ENCODE peak calls at places on chromosomes 2 and 18, in nine cellular contexts. I is foreskin fibroblast; W is IMR-90; N is OCI-LY7; C is right lobe of liver; S is mammary epithelial cell; Q is fibroblast of pulmonary artery; H is CD8-positive, alpha-beta T cell; V is astrocyte of the spinal cord. J is an unnamed sample.

GRCh38 chr2:130814931-130815680 is 21.6 kb upstream of the ARHGEF4 start:
- DNase-seq in I (no peak), W (no peak), N (no peak), C (no peak), S (no peak), Q (no peak), H (no peak), V (no peak), J (no peak)

GRCh38 chr18:36412778-36413177 is 115.3 kb downstream of the FHOD3 start:
- DNase-seq in I (peak), W (no peak), N (no peak), C (no peak), S (no peak), Q (peak), H (no peak), V (peak), J (no peak)

GRCh38 chr2:20291106-20291564 is 59.5 kb downstream of the PUM2 start:
- DNase-seq in I (peak), W (peak), N (peak), C (no peak), S (peak), Q (peak), H (no peak), V (peak), J (peak)

GRCh38 chr2:38268691-38269309 is 108.3 kb downstream of the ATL2 start:
- DNase-seq in I (peak), W (peak), N (no peak), C (no peak), S (peak), Q (no peak), H (no peak), V (peak), J (no peak)

GRCh38 chr2:121748202-121748601 is 7.2 kb upstream of the TSN start:
- DNase-seq in I (peak), W (peak), N (peak), C (no peak), S (peak), Q (peak), H (no peak), V (peak), J (no peak)

GRCh38 chr18:21391074-21391673 is 149.1 kb downstream of the GREB1L start:
- DNase-seq in I (peak), W (peak), N (no peak), C (no peak), S (peak), Q (peak), H (no peak), V (peak), J (no peak)

GRCh38 chr18:43661570-43661969 is 384.3 kb upstream of the SYT4 start:
- DNase-seq in I (peak), W (peak), N (peak), C (no peak), S (peak), Q (peak), H (no peak), V (peak), J (no peak)

GRCh38 chr2:133840761-133841160 is 272.5 kb upstream of the NCKAP5 start:
- DNase-seq in I (no peak), W (no peak), N (no peak), C (no peak), S (no peak), Q (no peak), H (no peak), V (no peak), J (no peak)

GRCh38 chr2:236321430-236321829 is 57.2 kb upstream of the ASB18 start:
- DNase-seq in I (no peak), W (no peak), N (no peak), C (no peak), S (no peak), Q (no peak), H (no peak), V (no peak), J (no peak)

GRCh38 chr2:235116885-235117492 is 165.2 kb downstream of the SH3BP4 start:
- DNase-seq in I (peak), W (peak), N (peak), C (no peak), S (peak), Q (peak), H (no peak), V (peak), J (no peak)
- TF ChIP-seq CTCF in I (peak), W (peak), N (peak), C (peak), S (peak), Q (peak), H (peak), V (peak), J (peak)

DNA sequence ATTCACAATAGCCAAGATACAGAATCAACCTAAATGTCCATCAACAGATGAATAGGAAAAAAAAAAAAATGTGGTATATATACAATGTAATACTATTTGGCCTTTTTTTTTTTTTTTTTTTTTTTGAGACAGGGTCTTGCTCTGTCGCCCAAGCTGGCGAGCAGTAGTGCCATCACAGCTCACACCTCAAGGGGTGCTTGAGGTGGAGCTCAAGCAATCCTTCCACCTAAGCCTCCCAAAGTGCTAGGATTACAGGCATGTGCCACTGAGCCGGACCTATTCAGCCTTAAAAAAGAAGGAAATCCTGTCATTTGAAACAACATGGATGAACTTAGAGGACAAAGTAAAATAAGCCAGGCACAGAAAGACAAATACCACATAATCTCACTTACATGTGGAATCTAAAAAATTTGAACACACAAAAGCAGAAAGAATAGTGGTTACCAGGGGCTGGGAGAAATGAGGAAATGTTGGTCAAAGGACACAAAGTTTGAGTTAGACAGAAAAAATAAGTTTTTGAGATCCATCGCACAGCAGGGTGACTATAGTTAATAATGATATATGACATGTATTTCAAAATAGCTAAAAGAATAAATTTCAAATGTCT is 26.0 kb downstream of the TLK1 start:
- DNase-seq in I (no peak), W (no peak), N (no peak), C (no peak), S (no peak), Q (peak), H (no peak), V (no peak), J (no peak)
- TF ChIP-seq CTCF in I (no peak), W (no peak), N (no peak), C (no peak), S (no peak), Q (no peak), H (no peak), V (no peak), J (no peak)

DNA sequence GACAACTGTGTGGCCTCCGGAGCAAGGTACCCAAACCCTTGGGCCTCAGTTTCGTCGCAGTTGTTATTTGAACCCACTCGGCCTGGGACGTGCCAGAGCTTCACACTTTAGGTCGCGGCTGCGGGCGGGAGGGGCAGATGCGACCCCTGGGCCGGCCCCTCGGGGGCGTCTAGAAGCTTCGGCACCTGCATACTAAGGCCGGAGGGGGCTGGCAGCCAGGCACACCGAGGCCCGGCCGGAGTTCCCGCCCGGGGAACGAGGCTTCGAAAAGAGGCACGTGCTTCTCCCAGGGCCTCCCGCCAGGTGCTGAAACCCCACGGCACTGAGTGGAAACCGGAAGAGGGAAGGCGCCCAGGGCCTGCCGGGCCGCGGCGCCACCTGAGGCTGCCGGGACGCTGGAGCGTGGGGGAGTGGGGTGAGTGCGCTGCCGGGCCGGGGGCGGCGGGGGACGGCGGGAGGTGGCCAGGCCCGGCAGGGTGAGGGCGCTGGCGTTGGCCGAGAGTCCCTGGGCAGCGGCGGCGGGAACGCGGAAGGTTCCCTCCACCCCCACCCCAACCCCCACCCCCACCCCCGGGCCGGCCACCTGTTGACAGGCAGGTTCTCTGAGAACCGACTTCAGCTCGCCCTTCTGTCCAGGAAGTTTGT is 8.9 kb downstream of the OTX1 start:
- DNase-seq in I (peak), W (no peak), N (no peak), C (no peak), S (no peak), Q (no peak), H (no peak), V (no peak), J (no peak)
- TF ChIP-seq CTCF in I (no peak), W (no peak), N (no peak), C (no peak), S (no peak), Q (no peak), H (no peak), V (no peak), J (no peak)

DNA sequence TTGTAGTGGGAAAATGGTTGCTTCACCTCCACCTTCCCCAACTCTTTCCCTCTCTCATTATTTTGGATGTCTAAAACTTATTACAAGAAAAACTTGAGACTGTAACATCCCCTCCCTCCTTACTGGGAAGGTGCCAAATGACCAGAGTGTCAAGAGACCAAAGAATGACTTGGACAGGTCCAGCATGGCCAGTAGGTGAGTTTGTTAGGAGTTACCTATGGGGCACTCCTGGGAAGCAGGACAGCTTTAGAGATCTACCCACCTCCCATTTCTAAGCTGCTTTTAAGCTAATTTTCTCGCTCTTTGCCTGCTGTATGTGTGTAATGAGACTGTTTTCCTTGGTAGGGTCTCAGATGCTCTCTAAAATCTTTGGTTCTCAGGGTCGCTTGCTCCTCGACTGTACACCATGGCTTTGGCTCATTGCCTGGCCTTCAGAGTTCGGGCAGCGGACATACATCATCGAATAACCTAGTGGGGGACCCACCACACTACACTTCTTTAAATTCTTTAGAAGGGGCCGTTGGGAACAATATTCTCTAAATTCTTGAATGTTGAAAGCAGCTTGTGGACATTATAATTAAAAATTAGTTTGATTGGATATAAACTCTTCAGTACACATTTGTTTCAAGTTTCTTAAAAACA is 45.2 kb downstream of the SLC30A6 start:
- DNase-seq in I (no peak), W (no peak), N (no peak), C (no peak), S (no peak), Q (no peak), H (no peak), V (no peak), J (no peak)
- TF ChIP-seq CTCF in I (no peak), W (no peak), N (no peak), C (no peak), S (no peak), Q (no peak), H (no peak), V (no peak), J (no peak)

DNA sequence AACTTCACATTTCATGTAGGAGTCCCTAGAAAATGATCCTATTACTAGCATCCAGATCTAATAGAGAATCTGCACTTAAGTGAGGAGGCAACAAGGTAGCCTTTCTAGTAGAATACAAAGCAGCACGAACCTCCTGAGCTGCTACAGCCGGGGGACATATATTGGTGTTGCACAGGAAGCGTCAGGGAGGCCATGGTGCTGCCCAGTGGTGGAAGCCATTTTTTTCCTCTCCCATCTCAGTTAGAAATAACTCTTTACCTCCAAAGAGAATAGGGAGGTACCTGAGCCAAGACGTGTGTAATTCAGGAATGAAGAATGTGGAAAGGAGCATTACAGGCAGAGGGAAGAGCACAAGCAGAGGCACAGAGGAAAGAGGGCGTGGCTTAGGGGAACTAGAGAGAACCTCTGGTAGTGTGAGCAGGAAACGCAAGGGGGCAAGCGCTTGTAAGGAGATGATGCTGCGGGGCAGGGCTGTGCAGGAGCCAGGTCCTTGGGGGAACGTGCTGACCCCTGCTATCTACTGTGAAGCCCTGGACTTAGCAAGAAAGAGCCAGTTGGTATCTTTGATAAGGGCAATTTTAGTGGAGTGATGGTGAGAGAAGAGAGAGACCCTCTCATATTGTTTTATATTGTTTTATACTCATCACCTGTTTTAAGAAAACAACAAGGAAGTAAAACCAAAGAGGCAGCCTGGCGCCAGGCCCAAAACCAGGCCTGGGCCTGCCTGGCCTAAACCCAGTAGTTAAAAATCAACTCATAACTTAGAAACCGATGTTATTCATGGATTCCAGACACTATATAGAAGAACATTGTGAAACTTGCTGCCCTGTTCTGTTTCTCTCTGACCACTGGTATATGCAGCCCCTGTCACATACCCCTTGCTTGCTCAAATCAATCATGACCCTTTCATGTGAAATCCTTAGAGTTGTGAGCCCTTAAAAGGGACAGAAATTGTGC is 50.0 kb upstream of the TTC39C start:
- DNase-seq in I (no peak), W (no peak), N (peak), C (no peak), S (no peak), Q (no peak), H (peak), V (no peak), J (no peak)
- TF ChIP-seq CTCF in I (no peak), W (no peak), N (no peak), C (no peak), S (no peak), Q (no peak), H (peak), V (no peak), J (no peak)

GRCh38 chr2:64792310-64792709 is 138.6 kb upstream of the SERTAD2 start:
- DNase-seq in I (no peak), W (peak), N (no peak), C (no peak), S (no peak), Q (no peak), H (no peak), V (no peak), J (no peak)
- TF ChIP-seq CTCF in I (no peak), W (no peak), N (no peak), C (no peak), S (no peak), Q (no peak), H (no peak), V (no peak), J (no peak)

GRCh38 chr2:54083021-54083420 is 32.4 kb upstream of the ACYP2 start:
- DNase-seq in I (no peak), W (no peak), N (no peak), C (no peak), S (no peak), Q (no peak), H (no peak), V (peak), J (no peak)

GRCh38 chr2:54085069-54085468 is 30.3 kb upstream of the ACYP2 start:
- DNase-seq in I (no peak), W (no peak), N (no peak), C (no peak), S (no peak), Q (no peak), H (no peak), V (no peak), J (no peak)

GRCh38 chr2:54083440-54083839 is 32.0 kb upstream of the ACYP2 start:
- DNase-seq in I (peak), W (peak), N (no peak), C (no peak), S (no peak), Q (no peak), H (no peak), V (peak), J (no peak)

GRCh38 chr2:54086157-54086556 is 29.3 kb upstream of the ACYP2 start:
- DNase-seq in I (no peak), W (no peak), N (no peak), C (no peak), S (no peak), Q (no peak), H (no peak), V (no peak), J (no peak)

GRCh38 chr2:54084600-54084999 is 30.8 kb upstream of the ACYP2 start:
- DNase-seq in I (peak), W (peak), N (no peak), C (no peak), S (peak), Q (peak), H (no peak), V (peak), J (no peak)
- TF ChIP-seq CTCF in I (peak), W (peak), N (no peak), C (peak), S (peak), Q (peak), H (no peak), V (peak), J (peak)

DNA sequence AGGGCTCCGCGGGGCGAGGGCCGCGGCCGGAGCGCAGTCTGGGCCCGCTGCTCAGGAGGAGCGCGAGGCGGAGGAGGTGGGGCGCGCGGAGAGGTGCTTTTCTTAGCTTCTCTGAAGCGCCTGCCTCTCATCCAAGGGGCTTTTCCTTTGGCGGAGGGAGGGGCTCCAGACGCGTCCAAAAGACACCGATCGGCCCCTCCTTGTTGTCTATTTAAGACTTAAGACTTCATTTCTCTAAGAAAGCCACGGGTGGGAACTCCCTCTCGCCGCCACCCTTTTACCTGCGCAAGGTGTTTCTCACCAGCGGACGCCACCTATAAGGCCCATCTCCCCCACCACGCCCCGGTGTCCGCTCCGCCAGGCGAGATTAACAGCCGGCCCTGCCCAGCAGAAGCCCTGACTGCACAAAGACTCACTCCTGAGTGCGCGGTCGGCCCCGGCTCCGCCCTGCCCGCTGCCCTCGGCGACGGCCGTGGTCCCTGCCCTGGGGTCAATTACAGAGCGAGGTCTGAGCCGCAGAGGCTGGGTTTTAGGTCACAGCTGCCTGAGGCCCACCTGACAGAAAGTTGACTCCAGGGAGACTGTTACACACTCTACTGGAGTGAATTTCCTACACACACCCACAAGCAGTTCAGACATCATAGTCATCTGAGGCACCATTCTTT is at the start of gene DSC2:
- DNase-seq in I (no peak), W (no peak), N (no peak), C (peak), S (peak), Q (no peak), H (no peak), V (no peak), J (peak)
- TF ChIP-seq CTCF in I (no peak), W (no peak), N (no peak), C (no peak), S (no peak), Q (no peak), H (no peak), V (no peak), J (no peak)